ENCODE peak calls at places on chromosomes 5 and 9, in six cellular contexts. One of them, this sample, is unnamed.

GRCh38 chr5:150122158-150122510 is 33.5 kb downstream of the PDGFRB start:
- DNase-seq in H1: peak; percentile 67
- DNase-seq in IMR-90: no peak
- DNase-seq in neuronal stem cell: no peak
- DNase-seq in H9: peak; percentile 62
- DNase-seq in trophoblast cell: no peak
- DNase-seq in this sample: no peak

GRCh38 chr5:52922384-52922783 is 66.8 kb upstream of the ITGA2 start:
- DNase-seq in neuronal stem cell: no peak
- DNase-seq in H1: no peak
- DNase-seq in trophoblast cell: peak; percentile 97
- DNase-seq in H9: peak; percentile 50
- DNase-seq in IMR-90: peak; percentile 67
- DNase-seq in this sample: peak; percentile 92

GRCh38 chr9:107484117-107484723 is 5.3 kb downstream of the KLF4 start:
- DNase-seq in H9: no peak
- DNase-seq in H1: no peak
- DNase-seq in trophoblast cell: peak; percentile 85
- DNase-seq in neuronal stem cell: peak; percentile 41
- DNase-seq in IMR-90: peak; percentile 81
- DNase-seq in this sample: peak; percentile 90

GRCh38 chr9:91395553-91396470 is 27.8 kb downstream of the NFIL3 start:
- DNase-seq in IMR-90: peak; percentile 93
- DNase-seq in trophoblast cell: peak; percentile 92
- DNase-seq in H1: no peak
- DNase-seq in H9: no peak
- DNase-seq in neuronal stem cell: no peak
- DNase-seq in this sample: peak; percentile 76

GRCh38 chr5:126477681-126478117 is 54.5 kb downstream of the GRAMD2B start:
- DNase-seq in neuronal stem cell: no peak
- DNase-seq in IMR-90: no peak
- DNase-seq in H9: no peak
- DNase-seq in trophoblast cell: no peak
- DNase-seq in H1: no peak
- DNase-seq in this sample: no peak

GRCh38 chr5:34552686-34553085 is 103.4 kb upstream of the RAI14 start:
- DNase-seq in H9: peak; percentile 14
- DNase-seq in neuronal stem cell: no peak
- DNase-seq in trophoblast cell: no peak
- DNase-seq in IMR-90: no peak
- DNase-seq in H1: no peak
- DNase-seq in this sample: no peak

GRCh38 chr5:127968998-127969397 is 114.6 kb upstream of the SLC12A2 start:
- DNase-seq in IMR-90: no peak
- DNase-seq in trophoblast cell: no peak
- DNase-seq in H1: no peak
- DNase-seq in H9: no peak
- DNase-seq in neuronal stem cell: no peak
- DNase-seq in this sample: no peak

GRCh38 chr9:74444389-74444788 is 52.7 kb upstream of the RORB start:
- DNase-seq in trophoblast cell: no peak
- DNase-seq in IMR-90: no peak
- DNase-seq in H1: no peak
- DNase-seq in H9: no peak
- DNase-seq in neuronal stem cell: no peak
- DNase-seq in this sample: no peak

GRCh38 chr5:120464627-120465280 is 654 bp downstream of the PRR16 start:
- DNase-seq in IMR-90: peak; percentile 64
- DNase-seq in trophoblast cell: no peak
- DNase-seq in neuronal stem cell: peak; percentile 37
- DNase-seq in H9: peak; percentile 60
- DNase-seq in H1: no peak
- DNase-seq in this sample: peak; percentile 74

GRCh38 chr5:68369436-68370125 is 154.0 kb downstream of the PIK3R1 start:
- DNase-seq in neuronal stem cell: no peak
- DNase-seq in trophoblast cell: no peak
- DNase-seq in H1: no peak
- DNase-seq in H9: no peak
- DNase-seq in IMR-90: no peak
- DNase-seq in this sample: no peak

GRCh38 chr9:104094534-104095020 is 468 bp downstream of the SMC2 start:
- DNase-seq in H1: no peak
- DNase-seq in H9: no peak
- DNase-seq in IMR-90: no peak
- DNase-seq in neuronal stem cell: no peak
- DNase-seq in trophoblast cell: peak; percentile 13
- DNase-seq in this sample: no peak

GRCh38 chr5:8538813-8539212 is 669.9 kb downstream of the MTRR start:
- DNase-seq in H9: no peak
- DNase-seq in IMR-90: no peak
- DNase-seq in trophoblast cell: no peak
- DNase-seq in neuronal stem cell: no peak
- DNase-seq in H1: no peak
- DNase-seq in this sample: no peak

GRCh38 chr5:93044860-93045666 is 536.0 kb downstream of the NR2F1-AS1 start:
- DNase-seq in H1: no peak
- DNase-seq in H9: no peak
- DNase-seq in neuronal stem cell: no peak
- DNase-seq in trophoblast cell: no peak
- DNase-seq in IMR-90: no peak
- DNase-seq in this sample: peak; percentile 18

GRCh38 chr5:174522641-174523260 is 201.6 kb upstream of the MSX2 start:
- DNase-seq in IMR-90: no peak
- DNase-seq in neuronal stem cell: no peak
- DNase-seq in H1: no peak
- DNase-seq in trophoblast cell: no peak
- DNase-seq in H9: no peak
- DNase-seq in this sample: no peak

GRCh38 chr5:146283344-146283761 is 55.3 kb upstream of the POU4F3 start:
- DNase-seq in H9: no peak
- DNase-seq in IMR-90: peak; percentile 96
- DNase-seq in neuronal stem cell: no peak
- DNase-seq in trophoblast cell: peak; percentile 92
- DNase-seq in H1: no peak
- DNase-seq in this sample: peak; percentile 89

GRCh38 chr5:138659561-138659960 is 84.4 kb upstream of the HSPA9 start:
- DNase-seq in IMR-90: no peak
- DNase-seq in trophoblast cell: no peak
- DNase-seq in neuronal stem cell: no peak
- DNase-seq in H9: no peak
- DNase-seq in H1: no peak
- DNase-seq in this sample: no peak

GRCh38 chr9:89739531-89740315 is 134.9 kb downstream of the GADD45G start:
- DNase-seq in neuronal stem cell: no peak
- DNase-seq in IMR-90: no peak
- DNase-seq in trophoblast cell: peak; percentile 18
- DNase-seq in H1: no peak
- DNase-seq in H9: no peak
- DNase-seq in this sample: no peak

GRCh38 chr9:131755541-131756198 is 15.8 kb upstream of the RAPGEF1 start:
- DNase-seq in IMR-90: peak; percentile 73
- DNase-seq in H1: peak; percentile 93
- DNase-seq in neuronal stem cell: peak; percentile 79
- DNase-seq in H9: peak; percentile 94
- DNase-seq in trophoblast cell: peak; percentile 90
- DNase-seq in this sample: peak; percentile 82

GRCh38 chr5:175772747-175773533 is 98.4 kb upstream of the CPLX2 start:
- DNase-seq in neuronal stem cell: no peak
- DNase-seq in H9: peak; percentile 41
- DNase-seq in H1: peak; percentile 62
- DNase-seq in IMR-90: no peak
- DNase-seq in trophoblast cell: no peak
- DNase-seq in this sample: no peak

GRCh38 chr5:134092875-134093274 is 21.6 kb upstream of the TCF7 start:
- DNase-seq in H9: no peak
- DNase-seq in H1: no peak
- DNase-seq in IMR-90: peak; percentile 22
- DNase-seq in trophoblast cell: no peak
- DNase-seq in neuronal stem cell: no peak
- DNase-seq in this sample: no peak

DNA sequence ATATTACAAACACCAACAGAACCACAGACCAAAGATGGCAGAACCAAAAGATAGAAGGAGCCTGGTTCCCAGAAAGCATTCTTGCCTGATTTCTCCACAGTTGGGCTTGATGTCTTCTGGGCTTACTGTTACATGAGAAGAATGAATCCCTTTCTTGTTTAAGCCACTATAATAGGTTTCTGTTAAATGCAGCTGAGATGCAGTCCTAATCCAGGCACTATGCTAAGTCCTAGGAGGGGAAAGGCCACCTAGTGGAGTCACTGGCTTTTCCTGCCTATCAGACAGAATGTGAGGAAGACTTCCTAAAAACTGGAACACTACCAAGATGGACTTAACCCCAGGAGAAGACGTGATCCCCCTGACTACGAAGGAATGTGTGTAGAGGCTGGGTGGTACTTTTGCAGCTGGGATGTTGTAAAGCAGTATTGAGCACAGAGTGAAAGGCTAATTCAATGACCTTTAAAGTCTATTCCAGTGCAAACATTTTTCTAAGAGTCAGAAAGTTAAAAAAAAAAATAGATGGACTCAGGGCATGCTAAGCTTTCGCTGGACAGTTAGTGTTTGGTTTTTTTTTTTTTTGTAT is 34.3 kb upstream of the FSD1L start:
- DNase-seq in trophoblast cell: peak; percentile 55
- DNase-seq in H1: no peak
- DNase-seq in H9: peak; percentile 35
- DNase-seq in IMR-90: peak; percentile 53
- DNase-seq in neuronal stem cell: no peak
- DNase-seq in this sample: peak; percentile 48
- H3K14ac ChIP-seq in trophoblast cell: no peak overlapping the region
- H3K14ac ChIP-seq in H1: no peak overlapping the region
- H3K14ac ChIP-seq in H9: no peak overlapping the region
- H3K14ac ChIP-seq in IMR-90: peak overlapping the region; percentile 46
- H3K14ac ChIP-seq in neuronal stem cell: no peak overlapping the region
- H3K14ac ChIP-seq in this sample: no peak overlapping the region

GRCh38 chr5:140400730-140401361 is 787 bp upstream of the ANKHD1 start:
- DNase-seq in H1: peak; percentile 93
- DNase-seq in IMR-90: peak; percentile 97
- DNase-seq in H9: peak; percentile 98
- DNase-seq in trophoblast cell: peak; percentile 99
- DNase-seq in neuronal stem cell: peak; percentile 97
- DNase-seq in this sample: peak; percentile 99
- H2BK5ac ChIP-seq in H1: peak overlapping the region; percentile 97
- H2BK5ac ChIP-seq in IMR-90: peak overlapping the region; percentile 69
- H2BK5ac ChIP-seq in H9: peak overlapping the region; percentile 56
- H2BK5ac ChIP-seq in trophoblast cell: peak overlapping the region; percentile 58
- H2BK5ac ChIP-seq in neuronal stem cell: peak overlapping the region; percentile 8
- H2BK5ac ChIP-seq in this sample: no peak overlapping the region

DNA sequence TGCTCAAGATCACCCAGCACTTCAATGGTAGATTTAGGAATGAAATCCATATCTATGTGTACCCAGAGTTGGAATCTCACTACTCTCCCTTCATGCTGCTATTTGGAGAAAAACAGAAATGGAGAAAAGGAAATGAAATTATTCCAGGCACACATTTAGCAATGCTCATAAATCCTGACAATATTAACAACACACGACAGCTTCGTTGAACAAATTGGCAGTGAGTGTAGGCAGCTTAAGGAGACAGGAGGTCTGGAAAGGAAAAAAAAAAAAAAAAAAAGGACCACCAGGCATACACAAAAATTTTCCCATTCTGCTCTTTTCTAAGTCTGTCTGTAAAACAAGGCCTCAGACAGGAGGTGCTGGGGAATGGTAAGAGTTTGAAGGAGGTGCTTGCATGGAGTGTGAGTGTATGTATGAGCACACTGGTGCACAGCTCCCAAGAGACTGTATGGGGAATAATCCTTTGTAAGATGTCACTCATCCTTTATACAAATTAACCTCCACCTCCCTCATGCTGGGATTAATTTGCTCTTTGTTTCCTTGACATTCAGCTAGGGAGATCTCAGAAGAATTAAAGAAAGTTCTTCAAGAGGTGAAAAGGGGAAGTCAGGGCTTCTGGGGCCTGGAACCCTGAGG is 78.9 kb downstream of the ASTN2 start:
- DNase-seq in neuronal stem cell: no peak
- DNase-seq in trophoblast cell: no peak
- DNase-seq in IMR-90: no peak
- DNase-seq in H9: no peak
- DNase-seq in H1: no peak
- DNase-seq in this sample: no peak
- H3K14ac ChIP-seq in neuronal stem cell: no peak overlapping the region
- H3K14ac ChIP-seq in trophoblast cell: no peak overlapping the region
- H3K14ac ChIP-seq in IMR-90: no peak overlapping the region
- H3K14ac ChIP-seq in H9: no peak overlapping the region
- H3K14ac ChIP-seq in H1: no peak overlapping the region
- H3K14ac ChIP-seq in this sample: no peak overlapping the region

GRCh38 chr9:34996181-34996904 is 6.8 kb downstream of the DNAJB5 start:
- DNase-seq in trophoblast cell: no peak
- DNase-seq in neuronal stem cell: no peak
- DNase-seq in H1: no peak
- DNase-seq in IMR-90: no peak
- DNase-seq in H9: peak; percentile 20
- DNase-seq in this sample: no peak

GRCh38 chr9:34993502-34994428 is 4.2 kb downstream of the DNAJB5 start:
- DNase-seq in H9: peak; percentile 78
- DNase-seq in neuronal stem cell: no peak
- DNase-seq in H1: no peak
- DNase-seq in IMR-90: peak; percentile 61
- DNase-seq in trophoblast cell: no peak
- DNase-seq in this sample: peak; percentile 81

GRCh38 chr9:34992376-34992951 is 2.9 kb downstream of the DNAJB5 start:
- DNase-seq in neuronal stem cell: no peak
- DNase-seq in H1: no peak
- DNase-seq in trophoblast cell: peak; percentile 42
- DNase-seq in H9: peak; percentile 45
- DNase-seq in IMR-90: peak; percentile 94
- DNase-seq in this sample: peak; percentile 95

GRCh38 chr9:34995288-34996060 is 5.9 kb downstream of the DNAJB5 start:
- DNase-seq in trophoblast cell: peak; percentile 63
- DNase-seq in IMR-90: peak; percentile 55
- DNase-seq in H9: no peak
- DNase-seq in neuronal stem cell: no peak
- DNase-seq in H1: no peak
- DNase-seq in this sample: peak; percentile 38

DNA sequence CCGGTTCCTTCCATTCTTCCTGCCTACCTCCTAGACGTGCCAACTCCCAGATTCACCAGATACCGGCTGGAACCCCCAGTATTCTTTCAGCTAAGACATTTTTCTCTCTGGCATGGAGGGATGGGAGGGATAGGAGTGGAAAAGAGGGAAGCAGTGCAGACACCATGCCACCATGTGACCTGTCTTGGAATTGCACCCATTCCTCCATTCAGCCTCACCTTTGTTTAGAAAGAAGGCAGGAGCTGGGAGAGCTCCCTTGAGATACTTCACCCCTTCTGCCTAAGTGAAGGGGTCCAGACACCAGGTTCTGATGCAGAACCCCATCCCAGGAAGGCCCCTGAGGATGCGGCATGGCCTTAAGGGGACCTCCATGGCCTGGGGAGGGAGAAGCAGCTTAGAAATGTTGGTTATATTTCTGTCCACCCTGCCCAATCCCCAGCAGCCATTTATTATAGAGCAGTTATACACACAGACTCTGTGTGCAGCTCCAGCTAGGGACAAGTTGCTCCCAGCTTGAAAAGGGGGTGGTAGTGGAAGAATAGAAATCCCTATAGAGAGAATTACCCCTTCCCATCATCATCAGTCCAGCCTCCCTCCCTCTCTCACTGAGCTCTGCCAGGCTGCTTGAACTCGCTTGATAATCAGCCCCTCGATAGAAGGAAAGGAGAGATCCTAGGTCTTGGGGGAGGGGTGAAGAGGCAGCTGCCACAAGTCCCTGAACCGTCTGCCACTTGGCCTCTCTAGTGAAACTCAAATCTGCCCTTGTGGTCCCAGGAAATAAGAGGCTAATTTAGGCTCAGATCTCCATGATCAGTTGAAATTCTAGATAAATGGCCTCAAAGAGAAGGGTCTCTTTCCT is 5.1 kb downstream of the DNAJB5 start:
- DNase-seq in neuronal stem cell: no peak
- DNase-seq in IMR-90: peak; percentile 49
- DNase-seq in trophoblast cell: peak; percentile 59
- DNase-seq in H9: peak; percentile 67
- DNase-seq in H1: peak; percentile 71
- DNase-seq in this sample: peak; percentile 65
- H2BK5ac ChIP-seq in neuronal stem cell: no peak overlapping the region
- H2BK5ac ChIP-seq in IMR-90: peak overlapping the region; percentile 60
- H2BK5ac ChIP-seq in trophoblast cell: no peak overlapping the region
- H2BK5ac ChIP-seq in H9: no peak overlapping the region
- H2BK5ac ChIP-seq in H1: peak overlapping the region; percentile 64
- H2BK5ac ChIP-seq in this sample: no peak overlapping the region

This sample was measured in mesenchymal stem cell.